ENCODE peak calls at places on chromosomes 13 and 19, in ten cellular contexts. One of them, this sample, is unnamed.

GRCh38 chr13:91134773-91135124 is 212.7 kb upstream of the MIR17HG start:
- DNase-seq in neural progenitor cell: no peak
- DNase-seq in activated naive CD8-positive, alpha-beta T cell treated with anti-CD3 and anti-CD28 coated beads, Interleukin-2, amount 50 U/mL, for 24 hours: no peak
- DNase-seq in fibroblast of mammary gland: no peak
- DNase-seq in iPS-NIHi11: no peak
- DNase-seq in tibial artery: no peak
- DNase-seq in NCI-H774: no peak
- DNase-seq in aorta: no peak
- DNase-seq in stimulated activated CD4-positive, alpha-beta T cell treated with anti-CD3 and anti-CD28 coated beads, Interleukin-12 subunit alpha, Interleukin-12 subunit beta, amount 100 ng/mL, for 4 hours: no peak
- DNase-seq in Kasumi-1: no peak
- DNase-seq in this sample: no peak

GRCh38 chr19:31175564-31176348 is 173.5 kb downstream of the TSHZ3 start:
- DNase-seq in neural progenitor cell: no peak
- DNase-seq in NCI-H774: no peak
- DNase-seq in fibroblast of mammary gland: no peak
- DNase-seq in aorta: no peak
- DNase-seq in Kasumi-1: no peak
- DNase-seq in tibial artery: no peak
- DNase-seq in stimulated activated CD4-positive, alpha-beta T cell treated with anti-CD3 and anti-CD28 coated beads, Interleukin-12 subunit alpha, Interleukin-12 subunit beta, amount 100 ng/mL, for 4 hours: no peak
- DNase-seq in iPS-NIHi11: no peak
- DNase-seq in activated naive CD8-positive, alpha-beta T cell treated with anti-CD3 and anti-CD28 coated beads, Interleukin-2, amount 50 U/mL, for 24 hours: no peak
- DNase-seq in this sample: no peak

GRCh38 chr13:102699419-102699961 is 4.6 kb upstream of the METTL21C start:
- DNase-seq in neural progenitor cell: no peak
- DNase-seq in NCI-H774: no peak
- DNase-seq in aorta: no peak
- DNase-seq in tibial artery: no peak
- DNase-seq in stimulated activated CD4-positive, alpha-beta T cell treated with anti-CD3 and anti-CD28 coated beads, Interleukin-12 subunit alpha, Interleukin-12 subunit beta, amount 100 ng/mL, for 4 hours: no peak
- DNase-seq in Kasumi-1: no peak
- DNase-seq in iPS-NIHi11: no peak
- DNase-seq in activated naive CD8-positive, alpha-beta T cell treated with anti-CD3 and anti-CD28 coated beads, Interleukin-2, amount 50 U/mL, for 24 hours: no peak
- DNase-seq in fibroblast of mammary gland: no peak
- DNase-seq in this sample: no peak

GRCh38 chr13:107238262-107238661 is 670.3 kb upstream of the ARGLU1 start:
- DNase-seq in NCI-H774: no peak
- DNase-seq in iPS-NIHi11: peak
- DNase-seq in activated naive CD8-positive, alpha-beta T cell treated with anti-CD3 and anti-CD28 coated beads, Interleukin-2, amount 50 U/mL, for 24 hours: no peak
- DNase-seq in Kasumi-1: no peak
- DNase-seq in stimulated activated CD4-positive, alpha-beta T cell treated with anti-CD3 and anti-CD28 coated beads, Interleukin-12 subunit alpha, Interleukin-12 subunit beta, amount 100 ng/mL, for 4 hours: no peak
- DNase-seq in tibial artery: no peak
- DNase-seq in neural progenitor cell: no peak
- DNase-seq in aorta: no peak
- DNase-seq in fibroblast of mammary gland: no peak
- DNase-seq in this sample: no peak

GRCh38 chr19:48194041-48194871 is 23.8 kb downstream of the ZSWIM9 start:
- DNase-seq in fibroblast of mammary gland: no peak
- DNase-seq in NCI-H774: no peak
- DNase-seq in tibial artery: no peak
- DNase-seq in aorta: no peak
- DNase-seq in iPS-NIHi11: peak
- DNase-seq in stimulated activated CD4-positive, alpha-beta T cell treated with anti-CD3 and anti-CD28 coated beads, Interleukin-12 subunit alpha, Interleukin-12 subunit beta, amount 100 ng/mL, for 4 hours: no peak
- DNase-seq in activated naive CD8-positive, alpha-beta T cell treated with anti-CD3 and anti-CD28 coated beads, Interleukin-2, amount 50 U/mL, for 24 hours: peak
- DNase-seq in Kasumi-1: peak
- DNase-seq in neural progenitor cell: peak
- DNase-seq in this sample: no peak

GRCh38 chr13:37479901-37480300 is 118.7 kb downstream of the POSTN start:
- DNase-seq in stimulated activated CD4-positive, alpha-beta T cell treated with anti-CD3 and anti-CD28 coated beads, Interleukin-12 subunit alpha, Interleukin-12 subunit beta, amount 100 ng/mL, for 4 hours: no peak
- DNase-seq in NCI-H774: no peak
- DNase-seq in activated naive CD8-positive, alpha-beta T cell treated with anti-CD3 and anti-CD28 coated beads, Interleukin-2, amount 50 U/mL, for 24 hours: no peak
- DNase-seq in aorta: no peak
- DNase-seq in neural progenitor cell: no peak
- DNase-seq in tibial artery: no peak
- DNase-seq in fibroblast of mammary gland: no peak
- DNase-seq in Kasumi-1: no peak
- DNase-seq in iPS-NIHi11: no peak
- DNase-seq in this sample: no peak

GRCh38 chr19:5228932-5229777 is 111.5 kb downstream of the PTPRS start:
- DNase-seq in tibial artery: no peak
- DNase-seq in fibroblast of mammary gland: no peak
- DNase-seq in activated naive CD8-positive, alpha-beta T cell treated with anti-CD3 and anti-CD28 coated beads, Interleukin-2, amount 50 U/mL, for 24 hours: no peak
- DNase-seq in Kasumi-1: no peak
- DNase-seq in aorta: no peak
- DNase-seq in stimulated activated CD4-positive, alpha-beta T cell treated with anti-CD3 and anti-CD28 coated beads, Interleukin-12 subunit alpha, Interleukin-12 subunit beta, amount 100 ng/mL, for 4 hours: no peak
- DNase-seq in iPS-NIHi11: no peak
- DNase-seq in neural progenitor cell: no peak
- DNase-seq in NCI-H774: no peak
- DNase-seq in this sample: no peak

GRCh38 chr19:46378268-46378667 is 31.4 kb downstream of the PPP5C start:
- DNase-seq in aorta: no peak
- DNase-seq in stimulated activated CD4-positive, alpha-beta T cell treated with anti-CD3 and anti-CD28 coated beads, Interleukin-12 subunit alpha, Interleukin-12 subunit beta, amount 100 ng/mL, for 4 hours: no peak
- DNase-seq in NCI-H774: peak
- DNase-seq in neural progenitor cell: no peak
- DNase-seq in iPS-NIHi11: no peak
- DNase-seq in Kasumi-1: no peak
- DNase-seq in activated naive CD8-positive, alpha-beta T cell treated with anti-CD3 and anti-CD28 coated beads, Interleukin-2, amount 50 U/mL, for 24 hours: no peak
- DNase-seq in fibroblast of mammary gland: peak
- DNase-seq in tibial artery: no peak
- DNase-seq in this sample: no peak

This sample was measured in DMS79.